ENCODE peak calls at places on chromosomes 16 and 17, in five cellular contexts. One of them, this sample, is unnamed.
A peak's percentile ranks its signal among the peaks of the same experiment; 100 is the strongest.

GRCh38 chr17:20300399-20301037 is 166.8 kb downstream of the LGALS9B start:
- DNase-seq in heart right ventricle: no peak
- DNase-seq in small intestine: no peak
- DNase-seq in SJSA1: peak; percentile 73
- DNase-seq in HFF-Myc: no peak
- DNase-seq in this sample: peak; percentile 46

GRCh38 chr17:62631936-62632924 is 4.8 kb downstream of the MRC2 start:
- DNase-seq in heart right ventricle: no peak
- DNase-seq in small intestine: no peak
- DNase-seq in SJSA1: no peak
- DNase-seq in HFF-Myc: no peak
- DNase-seq in this sample: no peak

GRCh38 chr16:85015481-85016177 is 4.3 kb upstream of the ZDHHC7 start:
- DNase-seq in heart right ventricle: no peak
- DNase-seq in small intestine: no peak
- DNase-seq in SJSA1: no peak
- DNase-seq in HFF-Myc: no peak
- DNase-seq in this sample: no peak

GRCh38 chr17:73705594-73705993 is 61.3 kb upstream of the SDK2 start:
- DNase-seq in heart right ventricle: no peak
- DNase-seq in small intestine: no peak
- DNase-seq in SJSA1: no peak
- DNase-seq in HFF-Myc: peak; percentile 17
- DNase-seq in this sample: peak; percentile 71

GRCh38 chr17:8231701-8232100 is 16.2 kb downstream of the CTC1 start:
- DNase-seq in heart right ventricle: no peak
- DNase-seq in small intestine: no peak
- DNase-seq in SJSA1: no peak
- DNase-seq in HFF-Myc: no peak
- DNase-seq in this sample: no peak

GRCh38 chr17:80833952-80834895 is 157.4 kb upstream of the CHMP6 start:
- DNase-seq in heart right ventricle: peak; percentile 58
- DNase-seq in small intestine: no peak
- DNase-seq in SJSA1: peak; percentile 64
- DNase-seq in HFF-Myc: peak; percentile 80
- DNase-seq in this sample: peak; percentile 58

GRCh38 chr17:30831257-30831656 is 509 bp upstream of the ATAD5 start:
- DNase-seq in heart right ventricle: no peak
- DNase-seq in small intestine: no peak
- DNase-seq in SJSA1: no peak
- DNase-seq in HFF-Myc: no peak
- DNase-seq in this sample: no peak

GRCh38 chr17:74715144-74715543 is 2.4 kb upstream of the CD300LF start:
- DNase-seq in heart right ventricle: no peak
- DNase-seq in small intestine: peak; percentile 48
- DNase-seq in SJSA1: no peak
- DNase-seq in HFF-Myc: no peak
- DNase-seq in this sample: no peak

GRCh38 chr17:46053911-46054534 is 55.0 kb downstream of the STH start:
- DNase-seq in heart right ventricle: no peak
- DNase-seq in small intestine: no peak
- DNase-seq in SJSA1: no peak
- DNase-seq in HFF-Myc: peak; percentile 52
- DNase-seq in this sample: no peak

GRCh38 chr16:81697321-81697885 is 81.7 kb upstream of the PLCG2 start:
- DNase-seq in heart right ventricle: peak; percentile 51
- DNase-seq in small intestine: peak; percentile 63
- DNase-seq in SJSA1: peak; percentile 69
- DNase-seq in HFF-Myc: no peak
- DNase-seq in this sample: no peak

GRCh38 chr17:10055251-10055975 is 143.0 kb downstream of the GAS7 start:
- DNase-seq in heart right ventricle: no peak
- DNase-seq in small intestine: no peak
- DNase-seq in SJSA1: no peak
- DNase-seq in HFF-Myc: no peak
- DNase-seq in this sample: no peak

GRCh38 chr16:86682219-86682904 is 104.0 kb downstream of the FOXL1 start:
- DNase-seq in heart right ventricle: no peak
- DNase-seq in small intestine: no peak
- DNase-seq in SJSA1: no peak
- DNase-seq in HFF-Myc: no peak
- DNase-seq in this sample: no peak

GRCh38 chr17:4788807-4789700 is at the start of gene GLTPD2:
- DNase-seq in heart right ventricle: no peak
- DNase-seq in small intestine: peak; percentile 69
- DNase-seq in SJSA1: no peak
- DNase-seq in HFF-Myc: no peak
- DNase-seq in this sample: no peak

GRCh38 chr16:84790291-84790690 is 29.5 kb upstream of the CRISPLD2 start:
- DNase-seq in heart right ventricle: no peak
- DNase-seq in small intestine: no peak
- DNase-seq in SJSA1: no peak
- DNase-seq in HFF-Myc: no peak
- DNase-seq in this sample: no peak

GRCh38 chr16:84215531-84215930 is 24.3 kb downstream of the KCNG4 start:
- DNase-seq in heart right ventricle: no peak
- DNase-seq in small intestine: no peak
- DNase-seq in SJSA1: no peak
- DNase-seq in HFF-Myc: no peak
- DNase-seq in this sample: no peak

GRCh38 chr17:3944485-3945388 is 19.5 kb downstream of the ATP2A3 start:
- DNase-seq in heart right ventricle: no peak
- DNase-seq in small intestine: peak; percentile 52
- DNase-seq in SJSA1: no peak
- DNase-seq in HFF-Myc: no peak
- DNase-seq in this sample: no peak

GRCh38 chr17:58661499-58661898 is 30.3 kb downstream of the TEX14 start:
- DNase-seq in heart right ventricle: no peak
- DNase-seq in small intestine: no peak
- DNase-seq in SJSA1: no peak
- DNase-seq in HFF-Myc: no peak
- DNase-seq in this sample: no peak

GRCh38 chr17:58660621-58661020 is 31.2 kb downstream of the TEX14 start:
- DNase-seq in heart right ventricle: no peak
- DNase-seq in small intestine: no peak
- DNase-seq in SJSA1: no peak
- DNase-seq in HFF-Myc: no peak
- DNase-seq in this sample: no peak

GRCh38 chr17:58658804-58659713 is 32.8 kb downstream of the TEX14 start:
- DNase-seq in heart right ventricle: peak; percentile 92
- DNase-seq in small intestine: peak; percentile 83
- DNase-seq in SJSA1: peak; percentile 93
- DNase-seq in HFF-Myc: peak; percentile 95
- DNase-seq in this sample: peak; percentile 62
- H3K4me3 ChIP-seq in heart right ventricle: peak overlapping the region; percentile 29
- H3K4me3 ChIP-seq in small intestine: no peak overlapping the region
- H3K4me3 ChIP-seq in SJSA1: peak overlapping the region; percentile 27
- H3K4me3 ChIP-seq in HFF-Myc: peak overlapping the region; percentile 15
- H3K4me3 ChIP-seq in this sample: peak overlapping the region; percentile 25

GRCh38 chr16:56657555-56658430 is at the start of gene MT1F:
- DNase-seq in heart right ventricle: peak; percentile 59
- DNase-seq in small intestine: peak; percentile 99
- DNase-seq in SJSA1: no peak
- DNase-seq in HFF-Myc: no peak
- DNase-seq in this sample: no peak
- H3K4me3 ChIP-seq in heart right ventricle: peak within 1 kb of the TSS; percentile 44
- H3K4me3 ChIP-seq in small intestine: peak within 1 kb of the TSS; percentile 55
- H3K4me3 ChIP-seq in SJSA1: no peak within 1 kb of the TSS
- H3K4me3 ChIP-seq in HFF-Myc: peak within 1 kb of the TSS; percentile 25
- H3K4me3 ChIP-seq in this sample: peak within 1 kb of the TSS; percentile 40

GRCh38 chr16:77860944-77861343 is 72.6 kb downstream of the VAT1L start:
- DNase-seq in heart right ventricle: no peak
- DNase-seq in small intestine: no peak
- DNase-seq in SJSA1: no peak
- DNase-seq in HFF-Myc: no peak
- DNase-seq in this sample: no peak
- H3K4me3 ChIP-seq in heart right ventricle: no peak overlapping the region
- H3K4me3 ChIP-seq in small intestine: no peak overlapping the region
- H3K4me3 ChIP-seq in SJSA1: no peak overlapping the region
- H3K4me3 ChIP-seq in HFF-Myc: no peak overlapping the region
- H3K4me3 ChIP-seq in this sample: no peak overlapping the region

GRCh38 chr17:18254888-18255649 is 3.5 kb downstream of the FLII start:
- DNase-seq in heart right ventricle: no peak
- DNase-seq in small intestine: no peak
- DNase-seq in SJSA1: no peak
- DNase-seq in HFF-Myc: no peak
- DNase-seq in this sample: no peak

GRCh38 chr17:18256351-18256750 is 2.2 kb downstream of the FLII start:
- DNase-seq in heart right ventricle: no peak
- DNase-seq in small intestine: no peak
- DNase-seq in SJSA1: no peak
- DNase-seq in HFF-Myc: no peak
- DNase-seq in this sample: no peak

GRCh38 chr17:18257268-18257681 is 1.3 kb downstream of the FLII start:
- DNase-seq in heart right ventricle: no peak
- DNase-seq in small intestine: peak; percentile 21
- DNase-seq in SJSA1: no peak
- DNase-seq in HFF-Myc: no peak
- DNase-seq in this sample: no peak

GRCh38 chr17:18257747-18258355 is 687 bp downstream of the FLII start:
- DNase-seq in heart right ventricle: peak; percentile 72
- DNase-seq in small intestine: peak; percentile 74
- DNase-seq in SJSA1: peak; percentile 84
- DNase-seq in HFF-Myc: no peak
- DNase-seq in this sample: no peak

GRCh38 chr17:18256776-18257175 is 1.8 kb downstream of the FLII start:
- DNase-seq in heart right ventricle: no peak
- DNase-seq in small intestine: no peak
- DNase-seq in SJSA1: no peak
- DNase-seq in HFF-Myc: no peak
- DNase-seq in this sample: no peak
- H3K4me3 ChIP-seq in heart right ventricle: peak overlapping the region; percentile 90
- H3K4me3 ChIP-seq in small intestine: no peak overlapping the region
- H3K4me3 ChIP-seq in SJSA1: peak overlapping the region; percentile 99
- H3K4me3 ChIP-seq in HFF-Myc: peak overlapping the region; percentile 84
- H3K4me3 ChIP-seq in this sample: no peak overlapping the region

GRCh38 chr17:846901-847777 is 65.0 kb downstream of the MRM3 start:
- DNase-seq in heart right ventricle: peak; percentile 29
- DNase-seq in small intestine: no peak
- DNase-seq in SJSA1: peak; percentile 52
- DNase-seq in HFF-Myc: no peak
- DNase-seq in this sample: no peak

GRCh38 chr17:848402-848801 is 66.2 kb downstream of the MRM3 start:
- DNase-seq in heart right ventricle: peak; percentile 21
- DNase-seq in small intestine: no peak
- DNase-seq in SJSA1: no peak
- DNase-seq in HFF-Myc: no peak
- DNase-seq in this sample: no peak

GRCh38 chr17:851986-852385 is 69.8 kb downstream of the MRM3 start:
- DNase-seq in heart right ventricle: no peak
- DNase-seq in small intestine: no peak
- DNase-seq in SJSA1: no peak
- DNase-seq in HFF-Myc: no peak
- DNase-seq in this sample: no peak

GRCh38 chr17:850086-850827 is 68.1 kb downstream of the MRM3 start:
- DNase-seq in heart right ventricle: no peak
- DNase-seq in small intestine: no peak
- DNase-seq in SJSA1: no peak
- DNase-seq in HFF-Myc: no peak
- DNase-seq in this sample: no peak

DNA sequence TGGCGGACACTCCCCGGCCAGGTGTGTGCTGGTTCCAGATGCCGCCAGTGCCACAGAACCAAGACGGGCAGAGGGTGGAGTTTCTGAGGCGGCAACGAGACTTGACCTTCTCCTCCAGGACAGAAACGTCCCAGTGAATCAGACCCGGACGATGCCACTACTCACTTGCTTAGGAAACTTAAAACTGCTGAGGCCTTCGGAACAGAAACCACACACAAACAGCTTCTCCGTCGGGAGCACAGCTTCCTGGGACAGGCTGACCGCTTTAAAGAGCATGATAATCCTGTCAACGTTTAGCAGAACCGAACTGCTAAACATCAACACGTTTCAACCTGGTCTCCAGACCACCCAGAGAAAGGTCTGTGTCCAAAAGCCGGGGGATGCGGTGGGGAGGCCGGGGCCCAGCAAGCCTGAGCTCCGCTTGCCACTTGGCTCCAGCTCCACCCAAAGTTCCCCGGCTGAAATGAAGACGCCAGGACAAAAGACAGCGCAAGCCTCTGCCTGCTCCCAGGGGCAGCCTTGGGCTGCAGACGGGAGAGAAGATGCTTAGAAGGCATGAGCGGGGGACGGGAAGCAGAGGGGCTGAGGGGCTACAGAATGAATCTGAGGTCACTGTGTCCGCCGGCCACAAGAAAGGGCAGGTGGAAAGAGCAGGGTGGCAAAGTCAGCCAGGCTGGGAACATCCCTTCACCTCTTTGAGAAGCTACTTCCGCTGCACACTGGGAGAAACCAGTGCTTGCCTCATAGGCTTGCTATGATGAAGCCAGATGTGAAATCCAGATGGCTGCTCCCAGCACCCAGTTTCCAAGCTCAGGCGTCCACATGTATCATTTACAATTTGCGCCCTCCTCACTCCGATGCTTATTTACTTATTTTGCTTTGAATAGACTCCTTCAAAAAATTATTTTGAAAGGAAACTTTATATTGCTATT is 68.9 kb downstream of the MRM3 start:
- DNase-seq in heart right ventricle: peak; percentile 43
- DNase-seq in small intestine: no peak
- DNase-seq in SJSA1: peak; percentile 56
- DNase-seq in HFF-Myc: peak; percentile 58
- DNase-seq in this sample: no peak
- H3K4me3 ChIP-seq in heart right ventricle: peak overlapping the region; percentile 9
- H3K4me3 ChIP-seq in small intestine: no peak overlapping the region
- H3K4me3 ChIP-seq in SJSA1: peak overlapping the region; percentile 4
- H3K4me3 ChIP-seq in HFF-Myc: peak overlapping the region; percentile 14
- H3K4me3 ChIP-seq in this sample: peak overlapping the region; percentile 21

GRCh38 chr17:78780335-78780734 is 1.7 kb downstream of the CYTH1 start:
- DNase-seq in heart right ventricle: no peak
- DNase-seq in small intestine: no peak
- DNase-seq in SJSA1: no peak
- DNase-seq in HFF-Myc: no peak
- DNase-seq in this sample: no peak
- H3K4me3 ChIP-seq in heart right ventricle: no peak overlapping the region
- H3K4me3 ChIP-seq in small intestine: no peak overlapping the region
- H3K4me3 ChIP-seq in SJSA1: no peak overlapping the region
- H3K4me3 ChIP-seq in HFF-Myc: peak overlapping the region; percentile 69
- H3K4me3 ChIP-seq in this sample: no peak overlapping the region

GRCh38 chr16:9089660-9090059 is 1.8 kb upstream of the HAPSTR1 start:
- DNase-seq in heart right ventricle: no peak
- DNase-seq in small intestine: no peak
- DNase-seq in SJSA1: no peak
- DNase-seq in HFF-Myc: no peak
- DNase-seq in this sample: no peak

GRCh38 chr16:9090960-9091866 is at the start of gene HAPSTR1:
- DNase-seq in heart right ventricle: peak; percentile 100
- DNase-seq in small intestine: peak; percentile 100
- DNase-seq in SJSA1: peak; percentile 100
- DNase-seq in HFF-Myc: peak; percentile 99
- DNase-seq in this sample: peak; percentile 98

GRCh38 chr16:9091867-9092281 is 430 bp downstream of the HAPSTR1 start:
- DNase-seq in heart right ventricle: peak; percentile 41
- DNase-seq in small intestine: no peak
- DNase-seq in SJSA1: peak; percentile 51
- DNase-seq in HFF-Myc: no peak
- DNase-seq in this sample: no peak

GRCh38 chr16:9088848-9089247 is 2.6 kb upstream of the HAPSTR1 start:
- DNase-seq in heart right ventricle: no peak
- DNase-seq in small intestine: no peak
- DNase-seq in SJSA1: no peak
- DNase-seq in HFF-Myc: no peak
- DNase-seq in this sample: no peak

GRCh38 chr16:9090101-9090959 is 1.1 kb upstream of the HAPSTR1 start:
- DNase-seq in heart right ventricle: peak; percentile 36
- DNase-seq in small intestine: no peak
- DNase-seq in SJSA1: peak; percentile 54
- DNase-seq in HFF-Myc: no peak
- DNase-seq in this sample: no peak
- H3K4me3 ChIP-seq in heart right ventricle: peak overlapping the region; percentile 60
- H3K4me3 ChIP-seq in small intestine: peak overlapping the region; percentile 36
- H3K4me3 ChIP-seq in SJSA1: peak overlapping the region; percentile 39
- H3K4me3 ChIP-seq in HFF-Myc: peak overlapping the region; percentile 57
- H3K4me3 ChIP-seq in this sample: peak overlapping the region; percentile 57